ENCODE peak calls at places on chromosome 20, in nine cellular contexts. K, F, X, E, P, N, O, J and M are unnamed samples. For H3K4me1, the result is how much of the 10 kb centered on the place peaks cover.

GRCh38 chr20:58543274-58543673 is 28.1 kb upstream of the APCDD1L start:
- DNase-seq in K (no peak), F (no peak), X (no peak), E (no peak), P (no peak), N (no peak), O (no peak), J (no peak), M (no peak)

GRCh38 chr20:64176548-64177419 is 12.5 kb downstream of the MYT1 start:
- DNase-seq in K (no peak), F (no peak), X (no peak), E (no peak), P (peak), N (no peak), O (no peak), J (no peak), M (no peak)

GRCh38 chr20:41255655-41256054 is 61.9 kb downstream of the ZHX3 start:
- DNase-seq in K (no peak), F (no peak), X (no peak), E (no peak), P (no peak), N (no peak), O (no peak), J (no peak), M (peak)

GRCh38 chr20:23231561-23232218 is 118.9 kb upstream of the NXT1 start:
- DNase-seq in K (peak), F (no peak), X (no peak), E (no peak), P (no peak), N (no peak), O (no peak), J (peak), M (no peak)

GRCh38 chr20:584375-585301 is 25.5 kb downstream of the TCF15 start:
- DNase-seq in K (no peak), F (no peak), X (no peak), E (no peak), P (peak), N (peak), O (no peak), J (peak), M (no peak)

GRCh38 chr20:25346349-25346748 is 44.3 kb downstream of the ABHD12 start:
- DNase-seq in K (no peak), F (no peak), X (no peak), E (no peak), P (no peak), N (no peak), O (no peak), J (no peak), M (no peak)

GRCh38 chr20:19777981-19778380 is 19.9 kb downstream of the RIN2 start:
- DNase-seq in K (no peak), F (no peak), X (no peak), E (no peak), P (no peak), N (no peak), O (no peak), J (no peak), M (no peak)

GRCh38 chr20:17611540-17612286 is 41.8 kb downstream of the DSTN start:
- DNase-seq in K (no peak), F (peak), X (no peak), E (no peak), P (peak), N (peak), O (no peak), J (peak), M (peak)

GRCh38 chr20:23445596-23446217 is 6.2 kb downstream of the CSTL1 start:
- DNase-seq in K (no peak), F (no peak), X (no peak), E (no peak), P (no peak), N (peak), O (no peak), J (peak), M (no peak)

GRCh38 chr20:57374931-57375651 is 16.1 kb upstream of the RBM38 start:
- DNase-seq in K (no peak), F (peak), X (no peak), E (no peak), P (no peak), N (no peak), O (no peak), J (no peak), M (no peak)

GRCh38 chr20:57526067-57526884 is 1.3 kb upstream of the CTCFL start:
- DNase-seq in K (no peak), F (no peak), X (no peak), E (no peak), P (peak), N (peak), O (peak), J (peak), M (no peak)

GRCh38 chr20:58817748-58818147 is 33.0 kb downstream of the GNAS-AS1 start:
- DNase-seq in K (no peak), F (no peak), X (no peak), E (no peak), P (no peak), N (no peak), O (no peak), J (no peak), M (no peak)

GRCh38 chr20:17568972-17569471 is 853 bp upstream of the DSTN start:
- DNase-seq in K (peak), F (peak), X (peak), E (peak), P (peak), N (peak), O (peak), J (peak), M (peak)

GRCh38 chr20:32079655-32080109 is 27.6 kb downstream of the HCK start:
- DNase-seq in K (no peak), F (no peak), X (no peak), E (no peak), P (peak), N (peak), O (no peak), J (peak), M (no peak)

GRCh38 chr20:10626896-10627295 is 46.9 kb downstream of the JAG1 start:
- DNase-seq in K (no peak), F (no peak), X (no peak), E (no peak), P (no peak), N (no peak), O (no peak), J (no peak), M (no peak)

GRCh38 chr20:41145821-41146620 is 8.7 kb downstream of the PLCG1 start:
- DNase-seq in K (no peak), F (peak), X (no peak), E (peak), P (no peak), N (no peak), O (no peak), J (no peak), M (peak)

GRCh38 chr20:43938017-43938655 is 23.5 kb downstream of the TOX2 start:
- DNase-seq in K (no peak), F (no peak), X (no peak), E (no peak), P (no peak), N (no peak), O (no peak), J (no peak), M (no peak)

GRCh38 chr20:1376007-1376406 is 16.8 kb downstream of the FKBP1A start:
- DNase-seq in K (no peak), F (no peak), X (no peak), E (no peak), P (no peak), N (no peak), O (no peak), J (no peak), M (no peak)

GRCh38 chr20:46229478-46229877 is 78.8 kb downstream of the CDH22 start:
- DNase-seq in K (no peak), F (no peak), X (no peak), E (no peak), P (peak), N (no peak), O (no peak), J (no peak), M (no peak)

GRCh38 chr20:23043376-23043775 is 6.1 kb downstream of the THBD start:
- DNase-seq in K (no peak), F (no peak), X (no peak), E (no peak), P (no peak), N (no peak), O (no peak), J (no peak), M (peak)

GRCh38 chr20:4637081-4637797 is 84.5 kb upstream of the PRND start:
- DNase-seq in K (no peak), F (no peak), X (no peak), E (no peak), P (no peak), N (no peak), O (no peak), J (no peak), M (no peak)

GRCh38 chr20:57411406-57412283 is 20.4 kb downstream of the RBM38 start:
- DNase-seq in K (no peak), F (peak), X (no peak), E (no peak), P (no peak), N (no peak), O (no peak), J (no peak), M (no peak)

DNA sequence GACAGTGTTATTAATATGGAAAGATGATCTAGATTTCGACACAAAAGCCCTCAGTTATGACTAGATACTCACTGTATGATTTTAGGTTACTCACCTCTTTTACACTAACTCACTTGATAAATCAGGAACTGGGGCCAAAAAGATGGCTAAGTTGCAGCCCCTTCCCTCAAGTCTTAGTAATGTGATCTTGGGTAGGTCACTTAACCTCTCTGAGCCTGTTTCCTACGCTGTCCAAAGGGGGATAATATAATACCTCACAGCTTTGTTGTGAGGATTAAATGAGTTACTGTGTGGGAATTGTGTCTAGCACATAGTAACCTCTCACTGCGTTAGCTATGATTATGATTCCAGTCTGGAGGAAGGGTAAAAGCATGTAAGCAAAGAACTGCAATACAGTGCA is 1.3 kb downstream of the TTI1 start:
- DNase-seq in K (no peak), F (no peak), X (no peak), E (no peak), P (no peak), N (no peak), O (no peak), J (no peak), M (no peak)
- H3K4me1 ChIP-seq in K (under half), F (half or more), X (under half), E (under half), P (under half), N (under half), O (under half), J (half or more), M (under half)

GRCh38 chr20:50312682-50313187 is 122.1 kb downstream of the CEBPB start:
- DNase-seq in K (no peak), F (no peak), X (no peak), E (peak), P (no peak), N (no peak), O (no peak), J (no peak), M (peak)
- TF ChIP-seq POLR2AphosphoS5 in K (no peak), F (peak), X (no peak), E (peak), P (no peak), N (no peak), O (no peak), J (no peak), M (peak)

GRCh38 chr20:45039470-45039811 is 61.5 kb downstream of the KCNS1 start:
- DNase-seq in K (no peak), F (no peak), X (no peak), E (no peak), P (no peak), N (no peak), O (no peak), J (no peak), M (no peak)
- H3K4me1 ChIP-seq in K (under half), F (half or more), X (under half), E (under half), P (under half), N (under half), O (under half), J (under half), M (under half)

GRCh38 chr20:62859721-62860120 is 1.9 kb downstream of the TCFL5 start:
- DNase-seq in K (no peak), F (no peak), X (no peak), E (no peak), P (no peak), N (no peak), O (no peak), J (no peak), M (no peak)

GRCh38 chr20:62860924-62861691 is 514 bp downstream of the TCFL5 start:
- DNase-seq in K (no peak), F (peak), X (no peak), E (no peak), P (peak), N (no peak), O (peak), J (no peak), M (no peak)

GRCh38 chr20:62864207-62864606 is 2.6 kb upstream of the TCFL5 start:
- DNase-seq in K (no peak), F (peak), X (no peak), E (no peak), P (no peak), N (no peak), O (no peak), J (no peak), M (no peak)

GRCh38 chr20:62860391-62860923 is 1.2 kb downstream of the TCFL5 start:
- DNase-seq in K (no peak), F (peak), X (no peak), E (no peak), P (peak), N (no peak), O (no peak), J (peak), M (no peak)

GRCh38 chr20:62861732-62862336 is at the start of gene TCFL5:
- DNase-seq in K (peak), F (peak), X (no peak), E (peak), P (peak), N (peak), O (peak), J (peak), M (peak)
- TF ChIP-seq POLR2AphosphoS5 in K (peak), F (peak), X (no peak), E (peak), P (peak), N (peak), O (no peak), J (peak), M (peak)